ENCODE peak calls at places on chromosome 21, in four cellular contexts. One of them, this sample, is unnamed.

GRCh38 chr21:17660449-17660848 is 47.7 kb upstream of the BTG3 start:
- DNase-seq in K562: no peak
- DNase-seq in esophagus muscularis mucosa: no peak
- DNase-seq in GM13977: no peak
- DNase-seq in this sample: no peak

GRCh38 chr21:40689816-40690215 is 157.1 kb downstream of the DSCAM start:
- DNase-seq in K562: no peak
- DNase-seq in GM13977: no peak
- DNase-seq in esophagus muscularis mucosa: no peak
- DNase-seq in this sample: no peak

GRCh38 chr21:36769051-36769867 is 70.3 kb downstream of the SIM2 start:
- DNase-seq in esophagus muscularis mucosa: no peak
- DNase-seq in GM13977: no peak
- DNase-seq in K562: no peak
- DNase-seq in this sample: no peak

GRCh38 chr21:15895142-15896106 is 165.6 kb downstream of the USP25 start:
- DNase-seq in K562: no peak
- DNase-seq in GM13977: no peak
- DNase-seq in esophagus muscularis mucosa: no peak
- DNase-seq in this sample: no peak

GRCh38 chr21:33212159-33212851 is 17.4 kb upstream of the IFNAR2 start:
- DNase-seq in K562: peak
- DNase-seq in esophagus muscularis mucosa: peak
- DNase-seq in GM13977: no peak
- DNase-seq in this sample: no peak

GRCh38 chr21:37072239-37072987 is 458 bp downstream of the PIGP start:
- DNase-seq in K562: peak
- DNase-seq in GM13977: no peak
- DNase-seq in esophagus muscularis mucosa: peak
- DNase-seq in this sample: peak

GRCh38 chr21:34617753-34618339 is 2.9 kb upstream of the RCAN1 start:
- DNase-seq in esophagus muscularis mucosa: no peak
- DNase-seq in GM13977: no peak
- DNase-seq in K562: no peak
- DNase-seq in this sample: no peak

GRCh38 chr21:25710550-25710949 is 24.2 kb downstream of the ATP5PF start:
- DNase-seq in esophagus muscularis mucosa: no peak
- DNase-seq in GM13977: no peak
- DNase-seq in K562: no peak
- DNase-seq in this sample: no peak

GRCh38 chr21:31566061-31566460 is 93.4 kb upstream of the SOD1 start:
- DNase-seq in K562: no peak
- DNase-seq in GM13977: no peak
- DNase-seq in esophagus muscularis mucosa: no peak
- DNase-seq in this sample: no peak
- TF ChIP-seq CTCF in K562: peak
- TF ChIP-seq CTCF in GM13977: peak
- TF ChIP-seq CTCF in esophagus muscularis mucosa: no peak
- TF ChIP-seq CTCF in this sample: no peak

GRCh38 chr21:43825936-43826622 is 36.7 kb downstream of the RRP1 start:
- DNase-seq in esophagus muscularis mucosa: no peak
- DNase-seq in K562: no peak
- DNase-seq in GM13977: no peak
- DNase-seq in this sample: no peak
- TF ChIP-seq CTCF in esophagus muscularis mucosa: no peak
- TF ChIP-seq CTCF in K562: no peak
- TF ChIP-seq CTCF in GM13977: peak
- TF ChIP-seq CTCF in this sample: no peak

DNA sequence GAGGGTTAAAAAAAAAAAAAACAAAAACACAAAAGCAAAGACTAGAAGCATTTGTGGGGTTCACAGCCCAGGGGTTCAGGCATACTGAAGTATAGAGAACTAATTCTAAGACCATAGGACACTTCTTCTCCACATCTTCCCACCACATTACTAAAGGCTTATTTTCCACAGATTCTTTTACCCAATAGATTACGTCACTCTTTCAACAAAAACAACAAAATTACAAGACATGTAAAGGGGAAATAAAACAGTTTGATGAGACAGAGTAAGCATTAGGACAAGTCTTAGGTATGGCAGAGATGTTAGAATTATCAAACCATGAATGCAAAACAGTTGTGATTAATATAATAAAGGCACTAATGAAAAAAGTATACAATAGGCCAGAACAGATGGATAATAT is 2013.7 kb downstream of the MRPL39 start:
- DNase-seq in esophagus muscularis mucosa: no peak
- DNase-seq in K562: no peak
- DNase-seq in GM13977: no peak
- DNase-seq in this sample: no peak
- TF ChIP-seq CTCF in esophagus muscularis mucosa: no peak
- TF ChIP-seq CTCF in K562: no peak
- TF ChIP-seq CTCF in GM13977: no peak
- TF ChIP-seq CTCF in this sample: no peak

GRCh38 chr21:42001781-42002180 is 8.4 kb downstream of the ZBTB21 start:
- DNase-seq in K562: no peak
- DNase-seq in GM13977: no peak
- DNase-seq in esophagus muscularis mucosa: peak
- DNase-seq in this sample: no peak

GRCh38 chr21:42000908-42001307 is 9.3 kb downstream of the ZBTB21 start:
- DNase-seq in esophagus muscularis mucosa: peak
- DNase-seq in K562: no peak
- DNase-seq in GM13977: no peak
- DNase-seq in this sample: no peak

GRCh38 chr21:42004406-42005199 is 5.6 kb downstream of the ZBTB21 start:
- DNase-seq in esophagus muscularis mucosa: peak
- DNase-seq in GM13977: no peak
- DNase-seq in K562: no peak
- DNase-seq in this sample: no peak

GRCh38 chr21:42002421-42002958 is 7.7 kb downstream of the ZBTB21 start:
- DNase-seq in K562: no peak
- DNase-seq in GM13977: peak
- DNase-seq in esophagus muscularis mucosa: peak
- DNase-seq in this sample: peak

DNA sequence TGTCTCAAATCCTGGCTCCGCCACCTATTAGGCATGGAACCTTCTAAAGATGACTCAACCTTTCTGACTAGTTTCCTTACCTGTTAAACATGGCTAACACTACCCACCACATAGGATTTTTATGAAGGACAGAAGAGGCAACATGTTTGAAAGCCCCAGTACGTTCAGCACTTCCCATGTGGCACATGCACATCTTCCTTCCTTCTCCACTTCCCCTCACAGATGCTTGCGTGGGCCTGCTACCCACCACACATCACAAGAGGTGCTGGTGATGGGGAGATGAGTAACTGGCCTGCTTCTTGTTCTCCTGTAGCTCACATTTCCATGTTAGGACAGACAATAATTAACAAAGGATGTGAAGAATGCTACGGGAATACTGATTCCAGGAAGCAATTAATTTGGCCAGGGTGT is 7.1 kb downstream of the ZBTB21 start:
- DNase-seq in GM13977: no peak
- DNase-seq in K562: no peak
- DNase-seq in esophagus muscularis mucosa: peak
- DNase-seq in this sample: peak
- TF ChIP-seq CTCF in GM13977: no peak
- TF ChIP-seq CTCF in K562: no peak
- TF ChIP-seq CTCF in esophagus muscularis mucosa: no peak
- TF ChIP-seq CTCF in this sample: no peak